ENCODE peak calls at places on chromosomes 3 and 15, in seven cellular contexts. P is ovary, A is neuronal stem cell, L is Karpas-422, Z is neural progenitor cell, J is A673, F is transverse colon. Y is an unnamed sample. For H3K27me3, the result is how much of the 10 kb centered on the place peaks cover.

GRCh38 chr3:129625071-129625874 is 18.8 kb upstream of the PLXND1 start:
- DNase-seq in P (peak), A (no peak), L (no peak), Z (no peak), J (peak), F (no peak), Y (no peak)

GRCh38 chr3:136042608-136043221 is 77.2 kb downstream of the PPP2R3A start:
- DNase-seq in P (no peak), A (peak), L (peak), Z (peak), J (peak), F (no peak), Y (no peak)

GRCh38 chr3:172635588-172635987 is 75.3 kb downstream of the NCEH1 start:
- DNase-seq in P (no peak), A (no peak), L (no peak), Z (no peak), J (no peak), F (no peak), Y (no peak)

GRCh38 chr15:32649336-32649735 is 7.8 kb downstream of the SCG5 start:
- DNase-seq in P (no peak), A (no peak), L (no peak), Z (peak), J (peak), F (no peak), Y (no peak)

GRCh38 chr15:78092111-78093041 is at the start of gene SH2D7:
- DNase-seq in P (no peak), A (no peak), L (no peak), Z (no peak), J (no peak), F (peak), Y (no peak)

GRCh38 chr15:33278816-33279612 is 31.8 kb upstream of the RYR3 start:
- DNase-seq in P (no peak), A (no peak), L (no peak), Z (no peak), J (peak), F (no peak), Y (no peak)

GRCh38 chr3:54621181-54621580 is 306.7 kb downstream of the LRTM1 start:
- DNase-seq in P (no peak), A (no peak), L (no peak), Z (no peak), J (peak), F (no peak), Y (no peak)

GRCh38 chr3:19190136-19190535 is 41.8 kb downstream of the KCNH8 start:
- DNase-seq in P (no peak), A (no peak), L (no peak), Z (no peak), J (no peak), F (no peak), Y (no peak)

GRCh38 chr3:71142440-71143161 is 440.9 kb downstream of the FOXP1 start:
- DNase-seq in P (peak), A (no peak), L (peak), Z (peak), J (peak), F (no peak), Y (no peak)

GRCh38 chr15:77892335-77892734 is 185.2 kb downstream of the TBC1D2B start:
- DNase-seq in P (no peak), A (no peak), L (no peak), Z (no peak), J (no peak), F (no peak), Y (no peak)

GRCh38 chr3:71495708-71496472 is 87.6 kb downstream of the FOXP1 start:
- DNase-seq in P (no peak), A (no peak), L (no peak), Z (no peak), J (peak), F (no peak), Y (no peak)

GRCh38 chr15:48717458-48717857 is 71.9 kb upstream of the FBN1 start:
- DNase-seq in P (no peak), A (no peak), L (no peak), Z (no peak), J (no peak), F (no peak), Y (no peak)

GRCh38 chr3:44000586-44000985 is 241.1 kb upstream of the TOPAZ1 start:
- DNase-seq in P (no peak), A (no peak), L (no peak), Z (no peak), J (no peak), F (no peak), Y (no peak)

GRCh38 chr3:44001072-44001471 is 240.6 kb upstream of the TOPAZ1 start:
- DNase-seq in P (no peak), A (no peak), L (no peak), Z (no peak), J (no peak), F (no peak), Y (no peak)

GRCh38 chr3:43998374-43998840 is 243.3 kb upstream of the TOPAZ1 start:
- DNase-seq in P (no peak), A (no peak), L (peak), Z (peak), J (peak), F (no peak), Y (no peak)

GRCh38 chr3:43998841-43999805 is 242.6 kb upstream of the TOPAZ1 start:
- DNase-seq in P (no peak), A (peak), L (peak), Z (peak), J (peak), F (no peak), Y (no peak)

GRCh38 chr3:43999920-44000319 is 241.8 kb upstream of the TOPAZ1 start:
- DNase-seq in P (no peak), A (no peak), L (no peak), Z (no peak), J (no peak), F (no peak), Y (no peak)
- H3K27me3 ChIP-seq in P (under half), A (under half), L (under half), Z (half or more), J (under half), F (half or more), Y (half or more)

GRCh38 chr3:85427467-85427866 is 468.7 kb downstream of the CADM2 start:
- DNase-seq in P (no peak), A (no peak), L (no peak), Z (no peak), J (peak), F (no peak), Y (no peak)
- H3K27me3 ChIP-seq in P (under half), A (under half), L (under half), Z (under half), J (under half), F (under half), Y (under half)

DNA sequence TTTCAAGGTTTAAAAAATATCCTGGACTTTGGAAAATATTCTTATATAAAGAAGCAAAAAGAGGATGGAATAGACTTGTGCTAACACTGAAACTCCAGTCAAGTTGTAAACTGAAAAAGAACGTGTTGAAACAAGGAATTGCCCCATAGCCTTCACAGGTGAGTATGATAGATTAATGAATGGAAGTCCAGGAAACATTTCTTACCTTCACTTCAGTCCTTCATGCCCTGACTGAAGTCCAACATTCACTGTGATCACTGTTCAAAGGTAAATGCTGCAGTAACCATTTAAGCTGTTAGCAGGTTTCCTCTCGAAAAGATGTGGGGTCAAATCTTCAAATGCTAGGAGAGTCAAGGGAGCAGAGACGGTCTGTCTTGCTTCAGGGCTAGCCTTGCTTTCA is 46.2 kb downstream of the SLC30A4 start:
- DNase-seq in P (no peak), A (no peak), L (no peak), Z (no peak), J (no peak), F (no peak), Y (no peak)
- H3K27me3 ChIP-seq in P (under half), A (under half), L (under half), Z (half or more), J (under half), F (under half), Y (under half)

DNA sequence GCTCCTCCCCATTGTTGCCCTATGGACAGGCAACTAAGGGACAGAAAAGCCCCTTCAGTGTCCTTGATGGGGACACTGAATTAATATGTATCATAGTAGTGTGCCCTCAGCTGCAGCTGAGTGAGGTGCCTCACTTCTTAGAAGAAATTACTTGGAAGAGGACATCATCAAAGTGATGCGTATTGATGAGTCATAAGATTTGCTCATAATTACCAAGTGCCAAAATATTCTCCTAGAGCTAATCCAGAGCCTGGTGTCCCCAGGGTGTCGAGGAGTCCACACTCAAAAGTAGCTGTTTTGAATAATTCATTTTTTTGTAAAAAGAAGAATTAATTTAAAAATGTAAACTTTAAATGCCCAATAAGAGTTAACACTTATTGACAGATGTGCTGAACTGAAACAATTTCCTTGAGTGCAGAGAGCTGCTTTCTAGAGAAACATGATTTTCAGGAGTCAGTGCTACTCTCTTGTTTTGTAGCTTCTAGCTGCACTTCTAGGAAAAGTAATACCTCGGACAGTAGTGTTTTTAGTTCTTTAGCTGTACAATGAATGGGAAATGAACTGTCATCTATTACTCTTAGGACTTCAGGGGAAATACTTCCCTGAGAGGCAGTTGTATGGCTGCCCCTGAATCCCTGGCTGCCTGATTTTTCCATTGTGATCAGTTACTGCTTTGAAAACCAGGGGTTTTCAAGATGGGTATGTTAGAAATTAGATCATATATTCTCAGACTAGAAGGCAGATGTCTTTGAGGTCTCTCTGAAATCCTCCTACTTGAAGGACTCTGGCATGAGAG is 200.5 kb upstream of the SEMA6D start:
- DNase-seq in P (no peak), A (no peak), L (no peak), Z (no peak), J (peak), F (no peak), Y (no peak)
- H3K27me3 ChIP-seq in P (under half), A (under half), L (under half), Z (under half), J (under half), F (under half), Y (under half)

GRCh38 chr3:85760342-85760741 is 801.6 kb downstream of the CADM2 start:
- DNase-seq in P (no peak), A (no peak), L (no peak), Z (no peak), J (no peak), F (no peak), Y (no peak)

GRCh38 chr3:85758442-85758841 is 799.7 kb downstream of the CADM2 start:
- DNase-seq in P (no peak), A (no peak), L (no peak), Z (no peak), J (no peak), F (no peak), Y (no peak)
- H3K27me3 ChIP-seq in P (under half), A (under half), L (under half), Z (under half), J (under half), F (under half), Y (under half)

GRCh38 chr3:122998856-122999255 is 28.7 kb downstream of the SEMA5B start:
- DNase-seq in P (no peak), A (no peak), L (no peak), Z (no peak), J (no peak), F (no peak), Y (no peak)
- H3K27me3 ChIP-seq in P (under half), A (under half), L (under half), Z (under half), J (half or more), F (under half), Y (under half)